ENCODE peak calls at places on chromosomes 2 and 18, in nine cellular contexts. W is activated CD4-positive, CD25-positive, alpha-beta regulatory T cell treated with anti-CD3 and anti-CD28 coated beads, Interleukin-2, amount 50 U/mL, for 72 hours; A is mucosa of descending colon; X is stimulated activated CD4-positive, alpha-beta T cell treated with anti-CD3 and anti-CD28 coated beads, TNF-alpha, amount 100 ng/mL, for 1 hour; E is CD4-positive, CD25-positive, alpha-beta regulatory T cell; B is right cardiac atrium; V is activated CD4-positive, alpha-beta T cell treated with anti-CD3 and anti-CD28 coated beads, Interleukin-2, amount 10 ng/mL, durations not matched to agents 7 days and 5 days; Z is A172; N is activated CD8-positive, alpha-beta T cell treated with anti-CD3 and anti-CD28 coated beads for 36 hours. Q is an unnamed sample.

GRCh38 chr18:78319934-78320333 is 659.7 kb upstream of the SALL3 start:
- DNase-seq in W (no peak), A (no peak), X (no peak), E (no peak), B (no peak), V (no peak), Z (no peak), N (no peak), Q (no peak)

GRCh38 chr2:11344956-11345671 is 678 bp upstream of the ROCK2 start:
- DNase-seq in W (no peak), A (peak), X (peak), E (peak), B (peak), V (peak), Z (peak), N (peak), Q (no peak)

GRCh38 chr2:232449964-232450363 is 6.0 kb upstream of the ALPI start:
- DNase-seq in W (no peak), A (no peak), X (no peak), E (no peak), B (no peak), V (no peak), Z (no peak), N (peak), Q (no peak)

GRCh38 chr18:79393181-79393598 is 2.5 kb upstream of the NFATC1 start:
- DNase-seq in W (no peak), A (peak), X (no peak), E (no peak), B (peak), V (no peak), Z (no peak), N (no peak), Q (peak)

GRCh38 chr18:57859314-57859713 is 56.2 kb upstream of the ATP8B1 start:
- DNase-seq in W (no peak), A (no peak), X (no peak), E (peak), B (no peak), V (peak), Z (peak), N (peak), Q (no peak)

GRCh38 chr2:134917219-134917957 is 1.2 kb upstream of the CCNT2 start:
- DNase-seq in W (peak), A (peak), X (no peak), E (no peak), B (peak), V (no peak), Z (no peak), N (peak), Q (no peak)

GRCh38 chr2:108194409-108195132 is 45.2 kb upstream of the SULT1C3 start:
- DNase-seq in W (no peak), A (no peak), X (no peak), E (no peak), B (no peak), V (no peak), Z (no peak), N (no peak), Q (no peak)

GRCh38 chr2:20577495-20578235 is 73.2 kb downstream of the HS1BP3 start:
- DNase-seq in W (no peak), A (no peak), X (no peak), E (no peak), B (no peak), V (no peak), Z (peak), N (no peak), Q (peak)

GRCh38 chr2:60735496-60736250 is 20.4 kb upstream of the PAPOLG start:
- DNase-seq in W (no peak), A (no peak), X (no peak), E (peak), B (no peak), V (peak), Z (no peak), N (peak), Q (no peak)